ENCODE peak calls at places on chromosomes 2 and 18, in four cellular contexts. One of them, this sample, is unnamed.

GRCh38 chr2:151827564-151828142 is 568 bp downstream of the ARL5A start:
- DNase-seq in astrocyte of the spinal cord: peak
- DNase-seq in choroid plexus epithelial cell: peak
- DNase-seq in bronchial epithelial cell: peak
- DNase-seq in this sample: peak

GRCh38 chr2:30768036-30768686 is 39.1 kb downstream of the CAPN13 start:
- DNase-seq in astrocyte of the spinal cord: no peak
- DNase-seq in bronchial epithelial cell: no peak
- DNase-seq in choroid plexus epithelial cell: no peak
- DNase-seq in this sample: no peak

GRCh38 chr2:120218181-120218580 is 5.0 kb downstream of the TMEM185B start:
- DNase-seq in astrocyte of the spinal cord: no peak
- DNase-seq in bronchial epithelial cell: no peak
- DNase-seq in choroid plexus epithelial cell: no peak
- DNase-seq in this sample: no peak

GRCh38 chr2:20615466-20616241 is 35.2 kb downstream of the HS1BP3 start:
- DNase-seq in astrocyte of the spinal cord: no peak
- DNase-seq in choroid plexus epithelial cell: no peak
- DNase-seq in bronchial epithelial cell: no peak
- DNase-seq in this sample: no peak

GRCh38 chr2:217935245-217935879 is 67.4 kb downstream of the TNS1 start:
- DNase-seq in choroid plexus epithelial cell: peak
- DNase-seq in astrocyte of the spinal cord: peak
- DNase-seq in bronchial epithelial cell: no peak
- DNase-seq in this sample: no peak

GRCh38 chr2:8576525-8577157 is 105.2 kb upstream of the ID2 start:
- DNase-seq in bronchial epithelial cell: no peak
- DNase-seq in choroid plexus epithelial cell: no peak
- DNase-seq in astrocyte of the spinal cord: no peak
- DNase-seq in this sample: no peak

GRCh38 chr2:15762449-15762848 is 170.8 kb downstream of the DDX1 start:
- DNase-seq in choroid plexus epithelial cell: no peak
- DNase-seq in astrocyte of the spinal cord: no peak
- DNase-seq in bronchial epithelial cell: no peak
- DNase-seq in this sample: no peak

GRCh38 chr2:28160986-28161425 is 231.7 kb upstream of the FOSL2 start:
- DNase-seq in astrocyte of the spinal cord: peak
- DNase-seq in choroid plexus epithelial cell: peak
- DNase-seq in bronchial epithelial cell: peak
- DNase-seq in this sample: peak

GRCh38 chr2:233692648-233693047 is at the start of gene UGT1A6:
- DNase-seq in choroid plexus epithelial cell: no peak
- DNase-seq in bronchial epithelial cell: no peak
- DNase-seq in astrocyte of the spinal cord: no peak
- DNase-seq in this sample: no peak

GRCh38 chr18:9876867-9877654 is 8.7 kb upstream of the TXNDC2 start:
- DNase-seq in bronchial epithelial cell: peak
- DNase-seq in astrocyte of the spinal cord: peak
- DNase-seq in choroid plexus epithelial cell: peak
- DNase-seq in this sample: peak

GRCh38 chr2:3168230-3168891 is 209.3 kb downstream of the EIPR1 start:
- DNase-seq in choroid plexus epithelial cell: peak
- DNase-seq in astrocyte of the spinal cord: peak
- DNase-seq in bronchial epithelial cell: peak
- DNase-seq in this sample: peak

GRCh38 chr18:12478269-12479057 is 70.7 kb downstream of the PRELID3A start:
- DNase-seq in bronchial epithelial cell: no peak
- DNase-seq in astrocyte of the spinal cord: no peak
- DNase-seq in choroid plexus epithelial cell: no peak
- DNase-seq in this sample: no peak
- H3K4me3 ChIP-seq in bronchial epithelial cell: no peak
- H3K4me3 ChIP-seq in astrocyte of the spinal cord: no peak
- H3K4me3 ChIP-seq in choroid plexus epithelial cell: no peak
- H3K4me3 ChIP-seq in this sample: no peak

DNA sequence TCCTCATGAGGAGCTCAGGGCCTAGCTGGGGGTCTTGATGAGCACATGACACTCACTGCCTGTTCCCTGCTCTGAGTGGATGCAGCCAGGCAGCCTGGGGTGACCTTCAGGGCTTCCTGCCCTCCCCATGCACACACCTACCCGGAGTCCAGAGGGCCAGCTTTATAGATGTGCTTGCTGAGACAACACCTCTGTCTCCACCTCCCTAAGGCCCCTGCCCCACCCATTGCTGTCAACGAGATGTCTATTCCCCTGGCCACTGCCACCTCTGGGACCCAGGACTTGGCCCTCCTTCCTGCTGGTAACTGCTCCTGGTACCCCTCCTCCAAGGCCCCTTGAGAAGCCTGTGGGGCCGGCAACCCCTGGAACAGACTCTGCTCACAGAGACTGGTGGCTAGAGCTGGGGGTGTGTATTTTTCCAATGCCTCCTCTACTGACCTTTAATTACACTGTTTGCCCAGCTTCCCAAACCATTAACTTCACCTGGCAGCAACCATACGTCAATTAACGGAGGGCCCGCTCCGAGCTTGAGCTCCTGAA is 66.3 kb downstream of the EMX1 start:
- DNase-seq in bronchial epithelial cell: no peak
- DNase-seq in astrocyte of the spinal cord: no peak
- DNase-seq in choroid plexus epithelial cell: no peak
- DNase-seq in this sample: no peak
- TF ChIP-seq CTCF in bronchial epithelial cell: no peak
- TF ChIP-seq CTCF in astrocyte of the spinal cord: no peak
- TF ChIP-seq CTCF in choroid plexus epithelial cell: no peak
- TF ChIP-seq CTCF in this sample: no peak

DNA sequence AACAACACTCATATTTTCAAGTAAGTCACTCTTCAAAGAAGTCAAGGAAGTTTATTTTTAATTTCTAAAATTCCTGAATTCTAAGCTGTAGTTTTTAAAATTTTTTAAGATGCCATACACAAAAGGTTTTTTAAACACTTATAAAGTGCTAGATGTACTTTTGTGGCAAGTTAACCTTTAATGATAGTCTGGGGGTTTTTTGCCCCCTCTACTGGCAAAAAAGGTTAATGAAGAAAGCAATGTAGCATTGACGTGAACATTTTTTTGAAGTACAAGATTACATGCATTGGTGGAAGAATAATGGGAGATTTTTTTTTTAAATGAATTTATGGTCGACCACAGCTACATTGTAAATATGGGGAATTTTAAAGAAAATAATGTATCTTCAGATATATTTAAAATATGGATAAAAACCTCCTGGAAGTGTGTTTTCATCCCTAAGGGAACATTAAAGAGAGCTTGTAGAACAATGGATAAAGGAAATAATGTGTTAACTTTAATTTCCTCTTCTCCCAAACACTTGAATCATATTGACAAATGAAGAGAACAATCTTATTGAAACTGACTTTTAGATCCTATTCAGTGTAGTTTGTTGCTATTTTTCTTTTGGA is 12.6 kb downstream of the ITPRID2 start:
- DNase-seq in bronchial epithelial cell: peak
- DNase-seq in astrocyte of the spinal cord: peak
- DNase-seq in choroid plexus epithelial cell: peak
- DNase-seq in this sample: peak
- H3K4me3 ChIP-seq in bronchial epithelial cell: no peak
- H3K4me3 ChIP-seq in astrocyte of the spinal cord: no peak
- H3K4me3 ChIP-seq in choroid plexus epithelial cell: no peak
- H3K4me3 ChIP-seq in this sample: no peak

GRCh38 chr18:48894799-48895346 is 55.9 kb downstream of the SMAD7 start:
- DNase-seq in astrocyte of the spinal cord: no peak
- DNase-seq in bronchial epithelial cell: no peak
- DNase-seq in choroid plexus epithelial cell: no peak
- DNase-seq in this sample: no peak

GRCh38 chr18:48897531-48897930 is 53.2 kb downstream of the SMAD7 start:
- DNase-seq in bronchial epithelial cell: no peak
- DNase-seq in choroid plexus epithelial cell: no peak
- DNase-seq in astrocyte of the spinal cord: peak
- DNase-seq in this sample: no peak

GRCh38 chr18:48898521-48898920 is 52.2 kb downstream of the SMAD7 start:
- DNase-seq in choroid plexus epithelial cell: no peak
- DNase-seq in astrocyte of the spinal cord: no peak
- DNase-seq in bronchial epithelial cell: no peak
- DNase-seq in this sample: no peak

GRCh38 chr18:48896326-48896874 is 54.4 kb downstream of the SMAD7 start:
- DNase-seq in bronchial epithelial cell: no peak
- DNase-seq in astrocyte of the spinal cord: no peak
- DNase-seq in choroid plexus epithelial cell: no peak
- DNase-seq in this sample: no peak

GRCh38 chr18:48896875-48897511 is 53.8 kb downstream of the SMAD7 start:
- DNase-seq in astrocyte of the spinal cord: no peak
- DNase-seq in choroid plexus epithelial cell: peak
- DNase-seq in bronchial epithelial cell: no peak
- DNase-seq in this sample: no peak
- TF ChIP-seq CTCF in astrocyte of the spinal cord: peak
- TF ChIP-seq CTCF in choroid plexus epithelial cell: no peak
- TF ChIP-seq CTCF in bronchial epithelial cell: no peak
- TF ChIP-seq CTCF in this sample: no peak

DNA sequence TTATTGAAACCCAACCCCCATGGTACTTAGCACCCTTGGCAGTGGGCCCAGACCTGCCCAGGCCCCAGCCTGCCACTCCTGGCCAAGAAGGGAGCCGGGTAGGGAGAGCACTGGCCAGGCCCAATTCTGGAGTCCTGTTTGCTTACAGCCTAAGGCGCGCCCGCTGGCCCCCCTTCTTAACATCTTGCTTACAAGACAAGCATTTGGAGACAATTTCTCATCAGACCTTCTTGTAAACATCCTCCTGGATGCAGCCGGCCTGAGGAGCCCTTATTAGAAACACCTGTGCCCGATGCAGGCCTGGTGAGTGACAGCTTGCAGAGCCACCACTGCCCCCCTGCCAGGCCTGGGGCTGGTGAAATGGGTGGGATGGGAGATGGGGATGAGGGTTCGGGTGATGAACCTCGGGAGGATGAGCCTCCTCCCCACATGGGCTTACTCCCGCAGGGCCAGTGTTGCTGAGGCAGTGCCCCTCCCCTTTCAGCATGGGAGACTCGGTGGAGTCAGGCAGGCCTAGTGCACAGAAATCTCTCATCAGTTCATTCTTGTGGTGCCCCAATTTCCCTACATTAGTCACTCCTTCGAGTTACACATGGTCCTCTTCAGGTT is 217.5 kb downstream of the CYP26B1 start:
- DNase-seq in astrocyte of the spinal cord: no peak
- DNase-seq in bronchial epithelial cell: no peak
- DNase-seq in choroid plexus epithelial cell: no peak
- DNase-seq in this sample: no peak
- H3K4me3 ChIP-seq in astrocyte of the spinal cord: no peak
- H3K4me3 ChIP-seq in bronchial epithelial cell: no peak
- H3K4me3 ChIP-seq in choroid plexus epithelial cell: no peak
- H3K4me3 ChIP-seq in this sample: no peak

GRCh38 chr2:208356846-208357574 is 49.6 kb upstream of the PTH2R start:
- DNase-seq in bronchial epithelial cell: no peak
- DNase-seq in astrocyte of the spinal cord: no peak
- DNase-seq in choroid plexus epithelial cell: peak
- DNase-seq in this sample: no peak
- TF ChIP-seq CTCF in bronchial epithelial cell: no peak
- TF ChIP-seq CTCF in astrocyte of the spinal cord: no peak
- TF ChIP-seq CTCF in choroid plexus epithelial cell: no peak
- TF ChIP-seq CTCF in this sample: no peak

GRCh38 chr2:189179607-189179979 is at the start of gene COL5A2:
- DNase-seq in astrocyte of the spinal cord: peak
- DNase-seq in choroid plexus epithelial cell: peak
- DNase-seq in bronchial epithelial cell: peak
- DNase-seq in this sample: peak
- H3K4me3 ChIP-seq in astrocyte of the spinal cord: peak
- H3K4me3 ChIP-seq in choroid plexus epithelial cell: peak
- H3K4me3 ChIP-seq in bronchial epithelial cell: peak
- H3K4me3 ChIP-seq in this sample: peak

GRCh38 chr2:200702044-200702443 is 109.7 kb upstream of the BZW1 start:
- DNase-seq in choroid plexus epithelial cell: no peak
- DNase-seq in bronchial epithelial cell: no peak
- DNase-seq in astrocyte of the spinal cord: no peak
- DNase-seq in this sample: no peak

GRCh38 chr2:200703926-200704637 is 107.6 kb upstream of the BZW1 start:
- DNase-seq in astrocyte of the spinal cord: no peak
- DNase-seq in choroid plexus epithelial cell: no peak
- DNase-seq in bronchial epithelial cell: no peak
- DNase-seq in this sample: no peak

GRCh38 chr2:200705305-200705985 is 106.3 kb upstream of the BZW1 start:
- DNase-seq in astrocyte of the spinal cord: no peak
- DNase-seq in choroid plexus epithelial cell: peak
- DNase-seq in bronchial epithelial cell: no peak
- DNase-seq in this sample: peak

GRCh38 chr2:200702646-200703118 is 109.0 kb upstream of the BZW1 start:
- DNase-seq in astrocyte of the spinal cord: no peak
- DNase-seq in bronchial epithelial cell: peak
- DNase-seq in choroid plexus epithelial cell: no peak
- DNase-seq in this sample: peak

DNA sequence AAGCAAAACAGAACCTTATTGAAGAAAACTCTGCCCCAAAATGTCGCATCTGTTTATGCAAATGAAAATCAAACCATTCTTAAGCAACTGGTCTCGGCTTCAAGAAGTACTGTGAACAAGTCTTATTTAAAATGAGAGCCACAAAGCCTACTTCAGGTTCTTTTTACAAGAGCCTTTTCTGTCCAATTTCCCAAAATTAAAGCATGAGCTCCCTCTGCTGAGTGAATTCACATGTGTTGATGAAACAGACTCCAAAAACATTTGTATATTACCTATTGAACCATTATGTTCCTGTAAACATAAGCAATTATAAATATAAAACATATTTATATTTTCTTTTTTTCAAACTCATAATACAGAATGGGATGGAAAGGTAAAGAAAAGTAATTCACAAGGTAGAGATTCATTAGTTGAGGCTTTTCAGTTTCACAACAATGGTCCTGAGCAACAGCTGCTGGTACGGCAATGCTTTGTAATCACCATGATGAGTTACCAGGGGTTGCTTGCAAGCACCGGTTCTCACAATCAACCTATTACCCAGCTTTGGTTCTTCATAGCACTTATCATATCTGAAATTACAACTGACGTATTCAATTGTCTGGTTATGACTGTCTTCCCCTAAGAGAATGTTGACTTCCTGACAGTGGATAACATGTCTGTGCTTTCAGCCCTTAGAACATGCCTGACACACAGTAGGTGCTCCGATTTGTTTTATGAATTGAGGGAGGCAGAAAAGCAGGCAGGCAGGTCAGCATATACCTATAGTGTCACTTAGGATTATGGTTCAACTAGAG is 108.4 kb upstream of the BZW1 start:
- DNase-seq in choroid plexus epithelial cell: peak
- DNase-seq in bronchial epithelial cell: peak
- DNase-seq in astrocyte of the spinal cord: peak
- DNase-seq in this sample: peak
- TF ChIP-seq CTCF in choroid plexus epithelial cell: peak
- TF ChIP-seq CTCF in bronchial epithelial cell: peak
- TF ChIP-seq CTCF in astrocyte of the spinal cord: peak
- TF ChIP-seq CTCF in this sample: peak

GRCh38 chr2:201432551-201433388 is 18.5 kb downstream of the TRAK2 start:
- DNase-seq in choroid plexus epithelial cell: peak
- DNase-seq in astrocyte of the spinal cord: peak
- DNase-seq in bronchial epithelial cell: no peak
- DNase-seq in this sample: no peak
- H3K4me3 ChIP-seq in choroid plexus epithelial cell: no peak
- H3K4me3 ChIP-seq in astrocyte of the spinal cord: no peak
- H3K4me3 ChIP-seq in bronchial epithelial cell: no peak
- H3K4me3 ChIP-seq in this sample: no peak